ENCODE peak calls at places on chromosomes 4 and X, in nine cellular contexts. O is right lobe of liver; H is chondrocyte; P is ovary; M is left ventricle myocardium inferior; T is CD4-positive, alpha-beta T cell; U is epithelial cell of esophagus; K is stomach; I is GM20000. L is an unnamed sample.

GRCh38 chr4:25697516-25697915 is 41.9 kb downstream of the SLC34A2 start:
- DNase-seq in O (no peak), H (no peak), P (no peak), M (no peak), T (no peak), U (no peak), K (no peak), I (no peak), L (no peak)

GRCh38 chr4:128856246-128856645 is 46.7 kb downstream of the JADE1 start:
- DNase-seq in O (no peak), H (no peak), P (no peak), M (no peak), T (no peak), U (no peak), K (no peak), I (no peak), L (no peak)

GRCh38 chr4:184968784-184969201 is 49.5 kb upstream of the HELT start:
- DNase-seq in O (peak), H (no peak), P (no peak), M (peak), T (no peak), U (peak), K (peak), I (no peak), L (no peak)

GRCh38 chrX:103729015-103729414 is 18.3 kb downstream of the TMEM31 start:
- DNase-seq in O (no peak), H (no peak), P (no peak), M (no peak), T (no peak), U (no peak), K (no peak), I (no peak), L (no peak)

GRCh38 chr4:83221897-83222441 is 62.6 kb downstream of the COQ2 start:
- DNase-seq in O (no peak), H (no peak), P (no peak), M (no peak), T (no peak), U (no peak), K (no peak), I (no peak), L (no peak)

GRCh38 chrX:10156199-10157031 is at the start of gene CLCN4:
- DNase-seq in O (peak), H (no peak), P (peak), M (peak), T (no peak), U (peak), K (peak), I (peak), L (no peak)

GRCh38 chrX:135536883-135537282 is 16.4 kb downstream of the INTS6L start:
- DNase-seq in O (no peak), H (no peak), P (no peak), M (no peak), T (no peak), U (no peak), K (no peak), I (no peak), L (no peak)

GRCh38 chrX:11577603-11578002 is 88.1 kb downstream of the ARHGAP6 start:
- DNase-seq in O (no peak), H (no peak), P (no peak), M (no peak), T (no peak), U (no peak), K (no peak), I (no peak), L (no peak)

GRCh38 chr4:13659341-13660070 is 32.0 kb upstream of the BOD1L1 start:
- DNase-seq in O (no peak), H (no peak), P (no peak), M (no peak), T (no peak), U (no peak), K (no peak), I (no peak), L (no peak)

GRCh38 chr4:95231713-95232112 is 317.1 kb downstream of the UNC5C start:
- DNase-seq in O (no peak), H (no peak), P (no peak), M (no peak), T (no peak), U (no peak), K (no peak), I (no peak), L (no peak)

GRCh38 chr4:25308761-25309160 is 3.8 kb upstream of the ZCCHC4 start:
- DNase-seq in O (no peak), H (no peak), P (no peak), M (no peak), T (no peak), U (no peak), K (no peak), I (no peak), L (no peak)

GRCh38 chr4:164012396-164013027 is 518.0 kb downstream of the TMA16 start:
- DNase-seq in O (no peak), H (no peak), P (no peak), M (no peak), T (peak), U (peak), K (peak), I (peak), L (no peak)

GRCh38 chrX:42022158-42022557 is 98.8 kb upstream of the CASK start:
- DNase-seq in O (no peak), H (no peak), P (no peak), M (no peak), T (no peak), U (no peak), K (no peak), I (no peak), L (no peak)

GRCh38 chrX:118603981-118604380 is 108.4 kb downstream of the DOCK11 start:
- DNase-seq in O (no peak), H (no peak), P (peak), M (no peak), T (peak), U (peak), K (peak), I (peak), L (peak)

GRCh38 chr4:26380740-26381139 is 59.9 kb downstream of the RBPJ start:
- DNase-seq in O (no peak), H (no peak), P (no peak), M (no peak), T (no peak), U (no peak), K (no peak), I (no peak), L (no peak)

GRCh38 chr4:86461849-86462248 is 102.0 kb upstream of the MAPK10 start:
- DNase-seq in O (no peak), H (no peak), P (no peak), M (no peak), T (no peak), U (no peak), K (no peak), I (no peak), L (no peak)

GRCh38 chr4:7434766-7435150 is at the start of gene PSAPL1:
- DNase-seq in O (peak), H (peak), P (no peak), M (peak), T (no peak), U (no peak), K (peak), I (no peak), L (no peak)

GRCh38 chrX:129792586-129793291 is 13.0 kb downstream of the SASH3 start:
- DNase-seq in O (no peak), H (no peak), P (no peak), M (no peak), T (no peak), U (no peak), K (no peak), I (no peak), L (no peak)

GRCh38 chr4:15182600-15183222 is 180.4 kb downstream of the CPEB2 start:
- DNase-seq in O (no peak), H (no peak), P (no peak), M (no peak), T (no peak), U (peak), K (no peak), I (no peak), L (no peak)

GRCh38 chrX:87728459-87728858 is 210.9 kb downstream of the KLHL4 start:
- DNase-seq in O (no peak), H (no peak), P (no peak), M (no peak), T (no peak), U (no peak), K (no peak), I (no peak), L (no peak)

GRCh38 chrX:44400588-44400987 is 57.1 kb upstream of the EFHC2 start:
- DNase-seq in O (no peak), H (no peak), P (no peak), M (no peak), T (no peak), U (peak), K (no peak), I (no peak), L (peak)

GRCh38 chr4:126595643-126596042 is 1037.1 kb upstream of the INTU start:
- DNase-seq in O (no peak), H (no peak), P (no peak), M (no peak), T (no peak), U (no peak), K (no peak), I (no peak), L (no peak)

GRCh38 chr4:126593626-126594025 is 1039.1 kb upstream of the INTU start:
- DNase-seq in O (no peak), H (no peak), P (no peak), M (no peak), T (no peak), U (no peak), K (no peak), I (no peak), L (no peak)

GRCh38 chr4:126591583-126591982 is 1041.2 kb upstream of the INTU start:
- DNase-seq in O (no peak), H (no peak), P (no peak), M (no peak), T (no peak), U (no peak), K (no peak), I (no peak), L (no peak)

GRCh38 chr4:126592088-126592487 is 1040.7 kb upstream of the INTU start:
- DNase-seq in O (no peak), H (no peak), P (no peak), M (no peak), T (no peak), U (peak), K (no peak), I (no peak), L (no peak)
- TF ChIP-seq CTCF in O (no peak), H (peak), P (no peak), M (peak), T (no peak), U (peak), K (no peak), I (no peak), L (peak)

DNA sequence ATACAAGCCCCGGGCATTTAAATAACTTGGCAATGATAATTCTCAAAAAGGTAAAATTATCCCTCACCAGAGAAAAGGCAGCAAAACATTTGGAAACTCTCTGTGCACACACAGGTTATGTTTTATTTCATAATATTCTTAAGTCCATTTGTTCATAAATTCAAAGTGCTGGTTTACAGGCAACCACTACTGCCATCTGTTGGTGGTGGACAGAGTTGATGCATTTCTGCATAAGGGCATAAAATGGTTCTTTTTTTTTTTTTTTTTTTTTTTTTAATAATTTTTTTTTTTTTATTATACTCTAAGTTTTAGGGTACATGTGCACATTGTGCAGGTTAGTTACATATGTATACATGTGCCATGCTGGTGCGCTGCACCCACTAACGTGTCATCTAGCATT is 31.5 kb upstream of the IL21 start:
- DNase-seq in O (no peak), H (no peak), P (peak), M (no peak), T (peak), U (peak), K (no peak), I (peak), L (peak)
- TF ChIP-seq CTCF in O (peak), H (peak), P (no peak), M (peak), T (peak), U (peak), K (peak), I (peak), L (peak)

GRCh38 chr4:75678965-75679364 is 5.8 kb upstream of the G3BP2 start:
- DNase-seq in O (no peak), H (no peak), P (no peak), M (no peak), T (no peak), U (no peak), K (no peak), I (no peak), L (no peak)

GRCh38 chr4:75683482-75684155 is 10.4 kb upstream of the G3BP2 start:
- DNase-seq in O (no peak), H (no peak), P (no peak), M (no peak), T (no peak), U (peak), K (no peak), I (no peak), L (no peak)

GRCh38 chr4:75675004-75675531 is 1.9 kb upstream of the G3BP2 start:
- DNase-seq in O (no peak), H (no peak), P (no peak), M (no peak), T (no peak), U (peak), K (no peak), I (no peak), L (no peak)

GRCh38 chr4:75678473-75678872 is 5.3 kb upstream of the G3BP2 start:
- DNase-seq in O (no peak), H (no peak), P (no peak), M (no peak), T (no peak), U (no peak), K (no peak), I (no peak), L (no peak)

GRCh38 chr4:75679876-75680575 is 6.8 kb upstream of the G3BP2 start:
- DNase-seq in O (no peak), H (no peak), P (no peak), M (no peak), T (no peak), U (no peak), K (no peak), I (no peak), L (no peak)
- TF ChIP-seq CTCF in O (no peak), H (no peak), P (no peak), M (no peak), T (no peak), U (no peak), K (no peak), I (no peak), L (no peak)

GRCh38 chrX:82458207-82458754 is 1049.8 kb upstream of the POU3F4 start:
- DNase-seq in O (no peak), H (no peak), P (no peak), M (no peak), T (no peak), U (no peak), K (no peak), I (no peak), L (no peak)
- TF ChIP-seq CTCF in O (no peak), H (no peak), P (no peak), M (no peak), T (no peak), U (no peak), K (no peak), I (no peak), L (no peak)